ENCODE peak calls at places on chromosomes 1 and 21, in eight cellular contexts. Y, J, X, O, F, H, E and A are unnamed samples.

GRCh38 chr1:6734579-6735397 is 33.2 kb upstream of the DNAJC11 start:
- DNase-seq in J (no peak), F (no peak), E (no peak), X (no peak), O (no peak), H (no peak), Y (no peak), A (no peak)

GRCh38 chr1:8727809-8728213 is 89.6 kb downstream of the RERE start:
- DNase-seq in F (no peak), O (no peak), H (no peak), X (no peak), J (peak), Y (no peak), E (no peak), A (no peak)

GRCh38 chr1:228041316-228041715 is 34.5 kb downstream of the WNT3A start:
- DNase-seq in O (no peak), Y (no peak), F (no peak), E (no peak), H (no peak), J (no peak), X (no peak), A (no peak)

GRCh38 chr1:153658400-153659174 is at the start of gene SNAPIN:
- DNase-seq in Y (peak), X (peak), J (peak), E (peak), F (peak), H (peak), O (peak), A (peak)

GRCh38 chr1:109392788-109393580 is 4.7 kb downstream of the SORT1 start:
- DNase-seq in Y (no peak), H (no peak), J (peak), E (no peak), X (no peak), F (no peak), O (no peak), A (no peak)

GRCh38 chr1:203407301-203407700 is 56.4 kb upstream of the FMOD start:
- DNase-seq in Y (no peak), F (no peak), J (no peak), X (no peak), H (no peak), O (no peak), E (no peak), A (no peak)

GRCh38 chr1:180617769-180618168 is 14.1 kb upstream of the XPR1 start:
- DNase-seq in E (no peak), J (no peak), Y (no peak), H (no peak), O (no peak), F (no peak), X (no peak), A (no peak)

GRCh38 chr1:2272686-2273400 is 44.7 kb downstream of the SKI start:
- DNase-seq in E (no peak), Y (no peak), H (no peak), O (no peak), J (no peak), X (no peak), F (no peak), A (no peak)

GRCh38 chr1:246930830-246931548 is 759 bp downstream of the AHCTF1 start:
- DNase-seq in E (peak), F (peak), X (peak), O (peak), J (peak), Y (peak), H (peak), A (no peak)

GRCh38 chr1:89978763-89979162 is 16.1 kb upstream of the ZNF326 start:
- DNase-seq in O (peak), X (no peak), F (no peak), E (no peak), Y (no peak), J (no peak), H (no peak), A (no peak)

GRCh38 chr1:53137729-53138128 is 4.7 kb downstream of the SLC1A7 start:
- DNase-seq in Y (no peak), F (peak), E (no peak), H (peak), X (no peak), J (peak), O (no peak), A (no peak)

GRCh38 chr1:118116401-118116800 is 68.6 kb downstream of the SPAG17 start:
- DNase-seq in H (no peak), Y (no peak), O (no peak), X (no peak), J (no peak), F (peak), E (no peak), A (no peak)

GRCh38 chr21:43317959-43318358 is 109.0 kb downstream of the SIK1 start:
- DNase-seq in J (no peak), E (no peak), F (no peak), Y (no peak), H (no peak), O (no peak), X (no peak), A (no peak)

GRCh38 chr1:228697209-228698016 is 37.9 kb upstream of the RHOU start:
- DNase-seq in Y (no peak), F (peak), E (no peak), H (no peak), O (no peak), J (peak), X (no peak), A (no peak)

GRCh38 chr1:166064951-166065350 is 101.8 kb downstream of the FAM78B start:
- DNase-seq in J (no peak), F (no peak), Y (no peak), H (no peak), O (no peak), X (no peak), E (no peak), A (no peak)

GRCh38 chr1:107273515-107273914 is 132.7 kb downstream of the NTNG1 start:
- DNase-seq in Y (no peak), J (no peak), X (no peak), O (no peak), F (no peak), E (no peak), H (no peak), A (no peak)

GRCh38 chr1:24289937-24290595 is 29.1 kb upstream of the GRHL3 start:
- DNase-seq in O (peak), X (no peak), H (no peak), Y (peak), J (peak), F (peak), E (no peak), A (no peak)

GRCh38 chr1:26965213-26965612 is 4.9 kb upstream of the KDF1 start:
- DNase-seq in E (no peak), H (no peak), O (no peak), X (no peak), Y (no peak), J (no peak), F (no peak), A (no peak)